ENCODE peak calls at places on chromosomes 1 and 21, in seven cellular contexts. One of them, this sample, is unnamed.

GRCh38 chr1:241963722-241964121 is 6.2 kb downstream of the BECN2 start:
- DNase-seq in HCT116: no peak
- DNase-seq in endothelial cell of umbilical vein: no peak
- DNase-seq in sigmoid colon: no peak
- DNase-seq in suprapubic skin: no peak
- DNase-seq in stomach: no peak
- DNase-seq in K562: no peak
- DNase-seq in this sample: no peak

GRCh38 chr1:93771843-93772242 is 90.2 kb upstream of the BCAR3 start:
- DNase-seq in suprapubic skin: no peak
- DNase-seq in K562: no peak
- DNase-seq in endothelial cell of umbilical vein: no peak
- DNase-seq in stomach: no peak
- DNase-seq in sigmoid colon: no peak
- DNase-seq in HCT116: no peak
- DNase-seq in this sample: no peak

GRCh38 chr1:93680121-93681094 is 1.2 kb downstream of the BCAR3 start:
- DNase-seq in stomach: peak; percentile 82
- DNase-seq in K562: peak; percentile 77
- DNase-seq in HCT116: peak; percentile 76
- DNase-seq in suprapubic skin: peak; percentile 90
- DNase-seq in sigmoid colon: peak; percentile 91
- DNase-seq in endothelial cell of umbilical vein: peak; percentile 89
- DNase-seq in this sample: peak; percentile 90

GRCh38 chr1:155126494-155127104 is 1.1 kb upstream of the EFNA1 start:
- DNase-seq in HCT116: no peak
- DNase-seq in sigmoid colon: peak; percentile 74
- DNase-seq in endothelial cell of umbilical vein: peak; percentile 29
- DNase-seq in stomach: peak; percentile 63
- DNase-seq in suprapubic skin: no peak
- DNase-seq in K562: peak; percentile 68
- DNase-seq in this sample: peak; percentile 54

GRCh38 chr1:166570954-166571353 is 268.3 kb upstream of the POGK start:
- DNase-seq in suprapubic skin: no peak
- DNase-seq in stomach: no peak
- DNase-seq in K562: no peak
- DNase-seq in HCT116: no peak
- DNase-seq in endothelial cell of umbilical vein: no peak
- DNase-seq in sigmoid colon: no peak
- DNase-seq in this sample: no peak

GRCh38 chr1:222129041-222129440 is 387.2 kb upstream of the DUSP10 start:
- DNase-seq in endothelial cell of umbilical vein: no peak
- DNase-seq in suprapubic skin: no peak
- DNase-seq in stomach: no peak
- DNase-seq in K562: no peak
- DNase-seq in sigmoid colon: no peak
- DNase-seq in HCT116: no peak
- DNase-seq in this sample: no peak

GRCh38 chr21:25818156-25818950 is 83.6 kb downstream of the GABPA start:
- DNase-seq in stomach: no peak
- DNase-seq in K562: no peak
- DNase-seq in endothelial cell of umbilical vein: no peak
- DNase-seq in sigmoid colon: no peak
- DNase-seq in HCT116: no peak
- DNase-seq in suprapubic skin: no peak
- DNase-seq in this sample: no peak

GRCh38 chr1:54379481-54380284 is 26.5 kb downstream of the SSBP3 start:
- DNase-seq in K562: no peak
- DNase-seq in endothelial cell of umbilical vein: no peak
- DNase-seq in HCT116: no peak
- DNase-seq in stomach: peak; percentile 81
- DNase-seq in suprapubic skin: no peak
- DNase-seq in sigmoid colon: no peak
- DNase-seq in this sample: no peak

GRCh38 chr1:47951026-47951425 is 46.2 kb downstream of the TRABD2B start:
- DNase-seq in endothelial cell of umbilical vein: no peak
- DNase-seq in HCT116: no peak
- DNase-seq in K562: no peak
- DNase-seq in sigmoid colon: peak; percentile 71
- DNase-seq in suprapubic skin: no peak
- DNase-seq in stomach: no peak
- DNase-seq in this sample: no peak

GRCh38 chr21:29558331-29558730 is 259.6 kb downstream of the BACH1 start:
- DNase-seq in K562: no peak
- DNase-seq in sigmoid colon: no peak
- DNase-seq in stomach: no peak
- DNase-seq in suprapubic skin: no peak
- DNase-seq in HCT116: no peak
- DNase-seq in endothelial cell of umbilical vein: no peak
- DNase-seq in this sample: no peak

GRCh38 chr21:45421071-45421845 is 16.3 kb downstream of the COL18A1 start:
- DNase-seq in K562: no peak
- DNase-seq in HCT116: no peak
- DNase-seq in sigmoid colon: peak; percentile 68
- DNase-seq in endothelial cell of umbilical vein: no peak
- DNase-seq in stomach: peak; percentile 86
- DNase-seq in suprapubic skin: no peak
- DNase-seq in this sample: peak; percentile 66

GRCh38 chr1:198610362-198610761 is 28.5 kb upstream of the PTPRC start:
- DNase-seq in suprapubic skin: no peak
- DNase-seq in endothelial cell of umbilical vein: no peak
- DNase-seq in K562: no peak
- DNase-seq in HCT116: no peak
- DNase-seq in sigmoid colon: no peak
- DNase-seq in stomach: no peak
- DNase-seq in this sample: no peak

GRCh38 chr1:26826261-26827201 is at the start of gene ZDHHC18:
- DNase-seq in stomach: peak; percentile 76
- DNase-seq in HCT116: no peak
- DNase-seq in K562: peak; percentile 98
- DNase-seq in sigmoid colon: peak; percentile 82
- DNase-seq in endothelial cell of umbilical vein: peak; percentile 49
- DNase-seq in suprapubic skin: peak; percentile 84
- DNase-seq in this sample: peak; percentile 58

GRCh38 chr1:111735858-111736544 is 3.2 kb downstream of the INKA2 start:
- DNase-seq in HCT116: no peak
- DNase-seq in stomach: no peak
- DNase-seq in K562: no peak
- DNase-seq in suprapubic skin: no peak
- DNase-seq in sigmoid colon: no peak
- DNase-seq in endothelial cell of umbilical vein: no peak
- DNase-seq in this sample: no peak

GRCh38 chr1:113123737-113124136 is 50.7 kb downstream of the LRIG2 start:
- DNase-seq in endothelial cell of umbilical vein: no peak
- DNase-seq in suprapubic skin: no peak
- DNase-seq in HCT116: no peak
- DNase-seq in stomach: no peak
- DNase-seq in sigmoid colon: no peak
- DNase-seq in K562: no peak
- DNase-seq in this sample: no peak

DNA sequence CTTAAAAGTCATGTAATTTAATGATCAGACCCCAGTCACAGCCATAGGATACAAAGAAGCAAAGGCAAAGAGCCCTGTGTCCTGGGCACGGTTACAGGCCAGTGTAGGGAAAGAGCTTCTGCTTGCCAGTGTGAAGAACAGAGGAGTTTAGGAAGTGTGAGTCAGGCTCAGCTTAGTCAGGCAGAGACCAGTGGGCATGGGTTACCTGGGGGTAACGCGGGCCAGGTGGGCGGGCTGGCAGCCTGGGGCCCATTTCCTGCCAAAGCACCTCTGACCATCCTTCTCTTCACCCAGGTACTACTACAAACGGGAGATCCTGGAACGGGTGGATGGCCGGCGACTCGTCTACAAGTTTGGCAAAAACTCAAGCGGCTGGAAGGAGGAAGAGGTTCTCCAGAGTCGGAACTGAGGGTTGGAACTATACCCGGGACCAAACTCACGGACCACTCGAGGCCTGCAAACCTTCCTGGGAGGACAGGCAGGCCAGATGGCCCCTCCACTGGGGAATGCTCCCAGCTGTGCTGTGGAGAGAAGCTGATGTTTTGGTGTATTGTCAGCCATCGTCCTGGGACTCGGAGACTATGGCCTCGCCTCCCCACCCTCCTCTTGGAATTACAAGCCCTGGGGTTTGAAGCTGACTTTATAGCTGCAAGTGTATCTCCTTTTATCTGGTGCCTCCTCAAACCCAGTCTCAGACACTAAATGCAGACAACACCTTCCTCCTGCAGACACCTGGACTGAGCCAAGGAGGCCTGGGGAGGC is 4.7 kb downstream of the ELF3 start:
- DNase-seq in K562: no peak
- DNase-seq in stomach: peak; percentile 55
- DNase-seq in sigmoid colon: no peak
- DNase-seq in suprapubic skin: no peak
- DNase-seq in HCT116: no peak
- DNase-seq in endothelial cell of umbilical vein: no peak
- DNase-seq in this sample: no peak
- H3K4me1 ChIP-seq in K562: peaks cover 22% of the 10 kb centered on the region
- H3K4me1 ChIP-seq in stomach: peaks cover 14% of the 10 kb centered on the region
- H3K4me1 ChIP-seq in sigmoid colon: no peaks in the 10 kb centered on the region
- H3K4me1 ChIP-seq in suprapubic skin: peaks cover 14% of the 10 kb centered on the region
- H3K4me1 ChIP-seq in HCT116: peaks cover 100% of the 10 kb centered on the region
- H3K4me1 ChIP-seq in endothelial cell of umbilical vein: no peaks in the 10 kb centered on the region
- H3K4me1 ChIP-seq in this sample: peaks cover 9% of the 10 kb centered on the region

DNA sequence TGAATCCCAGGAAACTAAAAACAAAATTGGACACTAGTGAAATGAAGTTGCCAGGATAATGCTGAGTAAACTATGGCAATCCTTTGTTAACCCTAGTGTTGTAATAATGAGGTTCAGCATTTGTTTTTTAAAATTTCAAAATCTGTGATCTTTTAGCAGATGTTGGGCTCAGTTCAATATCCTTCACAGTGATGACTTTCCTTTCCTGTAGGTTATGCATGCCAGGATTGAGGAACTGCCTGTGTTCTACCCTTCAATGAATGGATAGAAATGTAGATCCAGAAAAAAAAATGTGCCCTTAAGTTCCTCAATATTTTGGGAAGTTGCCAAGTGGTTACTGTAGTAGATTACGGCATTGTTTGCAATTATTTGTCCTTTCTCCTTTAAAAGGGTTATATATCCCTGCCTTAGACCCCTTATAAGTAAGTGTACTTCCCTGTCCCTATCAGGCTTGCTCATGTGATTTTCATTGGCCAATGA is 35.5 kb upstream of the IRF2BP2 start:
- DNase-seq in sigmoid colon: no peak
- DNase-seq in suprapubic skin: no peak
- DNase-seq in endothelial cell of umbilical vein: peak; percentile 36
- DNase-seq in K562: peak; percentile 35
- DNase-seq in HCT116: no peak
- DNase-seq in stomach: no peak
- DNase-seq in this sample: no peak
- TF ChIP-seq POLR2AphosphoS5 in sigmoid colon: no peak
- TF ChIP-seq POLR2AphosphoS5 in suprapubic skin: no peak
- TF ChIP-seq POLR2AphosphoS5 in endothelial cell of umbilical vein: no peak
- TF ChIP-seq POLR2AphosphoS5 in K562: no peak
- TF ChIP-seq POLR2AphosphoS5 in HCT116: no peak
- TF ChIP-seq POLR2AphosphoS5 in stomach: no peak
- TF ChIP-seq POLR2AphosphoS5 in this sample: no peak

GRCh38 chr21:42459583-42460215 is 36.3 kb downstream of the RSPH1 start:
- DNase-seq in HCT116: no peak
- DNase-seq in K562: no peak
- DNase-seq in endothelial cell of umbilical vein: no peak
- DNase-seq in stomach: no peak
- DNase-seq in suprapubic skin: peak; percentile 15
- DNase-seq in sigmoid colon: no peak
- DNase-seq in this sample: no peak
- H3K4me1 ChIP-seq in HCT116: peaks cover 8% of the 10 kb centered on the region
- H3K4me1 ChIP-seq in K562: peaks cover 18% of the 10 kb centered on the region
- H3K4me1 ChIP-seq in endothelial cell of umbilical vein: no peaks in the 10 kb centered on the region
- H3K4me1 ChIP-seq in stomach: peaks cover 23% of the 10 kb centered on the region
- H3K4me1 ChIP-seq in suprapubic skin: peaks cover 3% of the 10 kb centered on the region
- H3K4me1 ChIP-seq in sigmoid colon: no peaks in the 10 kb centered on the region
- H3K4me1 ChIP-seq in this sample: no peaks in the 10 kb centered on the region

DNA sequence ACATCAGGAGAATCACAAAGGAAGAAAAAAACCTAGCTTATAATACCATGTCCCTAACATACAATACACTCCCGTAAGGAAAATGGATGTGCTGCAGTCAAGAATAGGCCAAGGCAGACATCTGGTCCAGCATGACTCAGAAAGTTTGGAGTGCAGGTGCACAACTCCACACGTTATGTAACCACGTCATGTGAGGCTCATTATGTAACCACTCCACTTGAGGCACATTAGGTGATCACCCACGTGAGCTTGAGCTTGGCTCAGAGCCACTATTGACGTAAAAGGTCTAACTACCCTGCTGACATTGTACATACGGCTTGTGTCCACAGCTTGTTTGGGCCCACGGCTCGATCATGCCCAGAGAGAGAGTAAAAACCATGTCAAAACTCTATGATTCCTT is 99.8 kb upstream of the C1orf21 start:
- DNase-seq in stomach: no peak
- DNase-seq in sigmoid colon: peak; percentile 77
- DNase-seq in HCT116: no peak
- DNase-seq in suprapubic skin: no peak
- DNase-seq in K562: no peak
- DNase-seq in endothelial cell of umbilical vein: no peak
- DNase-seq in this sample: no peak
- TF ChIP-seq POLR2AphosphoS5 in stomach: no peak
- TF ChIP-seq POLR2AphosphoS5 in sigmoid colon: peak; percentile 51
- TF ChIP-seq POLR2AphosphoS5 in HCT116: no peak
- TF ChIP-seq POLR2AphosphoS5 in suprapubic skin: no peak
- TF ChIP-seq POLR2AphosphoS5 in K562: no peak
- TF ChIP-seq POLR2AphosphoS5 in endothelial cell of umbilical vein: no peak
- TF ChIP-seq POLR2AphosphoS5 in this sample: no peak

GRCh38 chr1:159229896-159230295 is 25.2 kb downstream of the ACKR1 start:
- DNase-seq in endothelial cell of umbilical vein: peak; percentile 33
- DNase-seq in sigmoid colon: no peak
- DNase-seq in suprapubic skin: no peak
- DNase-seq in HCT116: no peak
- DNase-seq in K562: no peak
- DNase-seq in stomach: no peak
- DNase-seq in this sample: no peak

GRCh38 chr1:159228554-159228953 is 23.9 kb downstream of the ACKR1 start:
- DNase-seq in HCT116: no peak
- DNase-seq in stomach: no peak
- DNase-seq in sigmoid colon: no peak
- DNase-seq in K562: no peak
- DNase-seq in endothelial cell of umbilical vein: peak; percentile 28
- DNase-seq in suprapubic skin: no peak
- DNase-seq in this sample: no peak

DNA sequence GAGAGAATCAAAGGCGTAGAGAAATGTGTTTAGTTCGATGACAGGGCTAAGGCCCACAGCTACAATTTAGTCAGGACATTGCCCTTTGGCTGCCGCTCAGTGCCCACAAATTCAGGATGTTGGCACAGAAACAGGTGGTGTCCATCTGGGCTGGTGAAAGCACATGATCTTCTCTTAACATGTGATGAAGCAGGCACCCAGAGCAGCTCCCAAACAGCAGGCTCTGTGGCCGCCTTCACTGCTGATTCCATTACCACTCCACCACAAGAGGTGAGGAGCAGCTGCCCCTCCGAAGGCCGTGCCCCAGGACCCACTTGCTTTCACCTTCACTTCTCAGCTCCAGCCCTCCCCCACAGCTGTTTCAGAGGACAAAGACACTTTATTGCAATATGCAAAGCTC is 24.8 kb downstream of the ACKR1 start:
- DNase-seq in K562: no peak
- DNase-seq in stomach: no peak
- DNase-seq in sigmoid colon: no peak
- DNase-seq in endothelial cell of umbilical vein: no peak
- DNase-seq in suprapubic skin: no peak
- DNase-seq in HCT116: no peak
- DNase-seq in this sample: no peak
- H3K4me1 ChIP-seq in K562: no peaks in the 10 kb centered on the region
- H3K4me1 ChIP-seq in stomach: no peaks in the 10 kb centered on the region
- H3K4me1 ChIP-seq in sigmoid colon: no peaks in the 10 kb centered on the region
- H3K4me1 ChIP-seq in endothelial cell of umbilical vein: no peaks in the 10 kb centered on the region
- H3K4me1 ChIP-seq in suprapubic skin: no peaks in the 10 kb centered on the region
- H3K4me1 ChIP-seq in HCT116: no peaks in the 10 kb centered on the region
- H3K4me1 ChIP-seq in this sample: no peaks in the 10 kb centered on the region